ENCODE peak calls at places on chromosomes 12 and 14, in six cellular contexts. One of them, this sample, is unnamed.

GRCh38 chr12:47819902-47820630 is at the start of gene HDAC7:
- DNase-seq in lower leg skin: peak; percentile 86
- DNase-seq in ovary: peak; percentile 88
- DNase-seq in IMR-90: peak; percentile 72
- DNase-seq in lower lobe of right lung: peak; percentile 91
- DNase-seq in Peyer's patch: peak; percentile 82
- DNase-seq in this sample: no peak

GRCh38 chr14:55874785-55875184 is 243.4 kb upstream of the PELI2 start:
- DNase-seq in lower leg skin: no peak
- DNase-seq in ovary: no peak
- DNase-seq in IMR-90: no peak
- DNase-seq in lower lobe of right lung: no peak
- DNase-seq in Peyer's patch: no peak
- DNase-seq in this sample: no peak

GRCh38 chr14:76328457-76329137 is 47.3 kb upstream of the ESRRB start:
- DNase-seq in lower leg skin: no peak
- DNase-seq in ovary: no peak
- DNase-seq in IMR-90: no peak
- DNase-seq in lower lobe of right lung: no peak
- DNase-seq in Peyer's patch: no peak
- DNase-seq in this sample: no peak

GRCh38 chr12:53073881-53074280 is 5.3 kb downstream of the SPRYD3 start:
- DNase-seq in lower leg skin: peak; percentile 18
- DNase-seq in ovary: no peak
- DNase-seq in IMR-90: no peak
- DNase-seq in lower lobe of right lung: no peak
- DNase-seq in Peyer's patch: peak; percentile 9
- DNase-seq in this sample: no peak

GRCh38 chr12:93214523-93215289 is 163.0 kb upstream of the NUDT4 start:
- DNase-seq in lower leg skin: no peak
- DNase-seq in ovary: no peak
- DNase-seq in IMR-90: no peak
- DNase-seq in lower lobe of right lung: no peak
- DNase-seq in Peyer's patch: peak; percentile 74
- DNase-seq in this sample: no peak

GRCh38 chr12:62158416-62159360 is 101.5 kb upstream of the USP15 start:
- DNase-seq in lower leg skin: no peak
- DNase-seq in ovary: no peak
- DNase-seq in IMR-90: no peak
- DNase-seq in lower lobe of right lung: no peak
- DNase-seq in Peyer's patch: no peak
- DNase-seq in this sample: no peak

GRCh38 chr12:26938660-26939185 is 453 bp downstream of the FGFR1OP2 start:
- DNase-seq in lower leg skin: no peak
- DNase-seq in ovary: no peak
- DNase-seq in IMR-90: no peak
- DNase-seq in lower lobe of right lung: no peak
- DNase-seq in Peyer's patch: no peak
- DNase-seq in this sample: peak; percentile 87

GRCh38 chr14:91369628-91370445 is 47.8 kb downstream of the CCDC88C start:
- DNase-seq in lower leg skin: peak; percentile 52
- DNase-seq in ovary: no peak
- DNase-seq in IMR-90: no peak
- DNase-seq in lower lobe of right lung: no peak
- DNase-seq in Peyer's patch: no peak
- DNase-seq in this sample: no peak

GRCh38 chr12:121748571-121749265 is 36.2 kb downstream of the TMEM120B start:
- DNase-seq in lower leg skin: no peak
- DNase-seq in ovary: peak; percentile 72
- DNase-seq in IMR-90: peak; percentile 96
- DNase-seq in lower lobe of right lung: no peak
- DNase-seq in Peyer's patch: no peak
- DNase-seq in this sample: no peak

GRCh38 chr14:100785338-100785615 is 40.6 kb upstream of the MEG3 start:
- DNase-seq in lower leg skin: no peak
- DNase-seq in ovary: no peak
- DNase-seq in IMR-90: no peak
- DNase-seq in lower lobe of right lung: no peak
- DNase-seq in Peyer's patch: no peak
- DNase-seq in this sample: no peak

GRCh38 chr14:38862381-38862780 is 240.7 kb downstream of the SEC23A start:
- DNase-seq in lower leg skin: no peak
- DNase-seq in ovary: no peak
- DNase-seq in IMR-90: no peak
- DNase-seq in lower lobe of right lung: no peak
- DNase-seq in Peyer's patch: no peak
- DNase-seq in this sample: no peak

GRCh38 chr14:68307769-68308168 is 485.1 kb downstream of the ZFP36L1 start:
- DNase-seq in lower leg skin: no peak
- DNase-seq in ovary: no peak
- DNase-seq in IMR-90: peak; percentile 43
- DNase-seq in lower lobe of right lung: no peak
- DNase-seq in Peyer's patch: no peak
- DNase-seq in this sample: no peak

GRCh38 chr12:89525002-89525823 is 617 bp upstream of the GALNT4 start:
- DNase-seq in lower leg skin: no peak
- DNase-seq in ovary: peak; percentile 46
- DNase-seq in IMR-90: peak; percentile 21
- DNase-seq in lower lobe of right lung: peak; percentile 68
- DNase-seq in Peyer's patch: peak; percentile 80
- DNase-seq in this sample: no peak
- TF ChIP-seq CTCF in lower leg skin: no peak
- TF ChIP-seq CTCF in ovary: no peak
- TF ChIP-seq CTCF in IMR-90: no peak
- TF ChIP-seq CTCF in lower lobe of right lung: no peak
- TF ChIP-seq CTCF in Peyer's patch: no peak
- TF ChIP-seq CTCF in this sample: peak; percentile 33

DNA sequence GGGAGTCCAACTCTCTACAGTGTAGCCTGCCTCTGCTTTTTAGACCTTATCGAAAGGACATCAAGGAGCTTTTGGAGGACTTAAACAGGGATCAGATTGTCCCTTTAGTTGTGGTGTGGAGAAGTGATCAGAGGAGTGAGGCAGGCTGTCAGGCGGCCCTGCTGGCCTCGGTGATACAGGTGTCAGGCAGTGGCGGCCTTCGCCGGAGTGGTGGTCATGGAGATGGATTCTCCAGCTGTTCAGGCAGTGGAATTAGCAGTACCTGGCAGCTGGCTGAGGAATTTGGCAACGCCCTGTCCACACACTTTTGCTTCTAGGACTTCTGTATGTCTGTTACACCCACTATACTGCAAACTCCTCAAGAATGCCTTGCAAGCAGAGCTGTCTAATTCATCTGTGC is 4.2 kb upstream of the CLMN start:
- DNase-seq in lower leg skin: no peak
- DNase-seq in ovary: no peak
- DNase-seq in IMR-90: no peak
- DNase-seq in lower lobe of right lung: peak; percentile 60
- DNase-seq in Peyer's patch: no peak
- DNase-seq in this sample: no peak
- TF ChIP-seq CTCF in lower leg skin: no peak
- TF ChIP-seq CTCF in ovary: no peak
- TF ChIP-seq CTCF in IMR-90: no peak
- TF ChIP-seq CTCF in lower lobe of right lung: no peak
- TF ChIP-seq CTCF in Peyer's patch: no peak
- TF ChIP-seq CTCF in this sample: no peak

DNA sequence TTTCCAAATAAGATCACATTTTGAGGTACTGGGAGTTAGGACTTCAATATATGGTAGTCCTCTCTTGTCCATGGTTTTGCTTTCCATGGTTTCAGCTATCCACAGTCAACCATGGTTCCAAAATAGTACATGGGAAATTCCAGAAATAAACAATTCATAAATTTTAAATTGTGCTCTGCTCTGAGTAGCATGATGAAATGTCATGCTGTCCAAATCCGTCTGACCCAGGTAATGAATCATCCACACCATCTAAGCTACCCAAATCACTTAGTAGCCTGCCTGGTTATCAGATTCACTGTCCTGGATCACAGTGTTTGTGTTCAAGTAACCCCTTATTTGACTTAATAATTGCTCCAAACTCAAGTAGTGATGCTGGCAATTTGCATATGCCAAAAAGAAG is 197.9 kb downstream of the TMTC3 start:
- DNase-seq in lower leg skin: no peak
- DNase-seq in ovary: no peak
- DNase-seq in IMR-90: peak; percentile 28
- DNase-seq in lower lobe of right lung: no peak
- DNase-seq in Peyer's patch: no peak
- DNase-seq in this sample: no peak
- TF ChIP-seq CTCF in lower leg skin: no peak
- TF ChIP-seq CTCF in ovary: no peak
- TF ChIP-seq CTCF in IMR-90: no peak
- TF ChIP-seq CTCF in lower lobe of right lung: no peak
- TF ChIP-seq CTCF in Peyer's patch: no peak
- TF ChIP-seq CTCF in this sample: no peak

GRCh38 chr14:61140271-61140670 is 140.9 kb downstream of the TMEM30B start:
- DNase-seq in lower leg skin: no peak
- DNase-seq in ovary: no peak
- DNase-seq in IMR-90: peak; percentile 37
- DNase-seq in lower lobe of right lung: no peak
- DNase-seq in Peyer's patch: no peak
- DNase-seq in this sample: no peak

GRCh38 chr14:61140872-61141271 is 140.3 kb downstream of the TMEM30B start:
- DNase-seq in lower leg skin: no peak
- DNase-seq in ovary: no peak
- DNase-seq in IMR-90: peak; percentile 96
- DNase-seq in lower lobe of right lung: no peak
- DNase-seq in Peyer's patch: no peak
- DNase-seq in this sample: no peak

GRCh38 chr14:61139006-61139599 is 142.0 kb downstream of the TMEM30B start:
- DNase-seq in lower leg skin: no peak
- DNase-seq in ovary: no peak
- DNase-seq in IMR-90: no peak
- DNase-seq in lower lobe of right lung: no peak
- DNase-seq in Peyer's patch: no peak
- DNase-seq in this sample: no peak
- TF ChIP-seq CTCF in lower leg skin: no peak
- TF ChIP-seq CTCF in ovary: no peak
- TF ChIP-seq CTCF in IMR-90: no peak
- TF ChIP-seq CTCF in lower lobe of right lung: no peak
- TF ChIP-seq CTCF in Peyer's patch: no peak
- TF ChIP-seq CTCF in this sample: no peak